ENCODE peak calls at places on chromosomes 11 and 22, in seven cellular contexts. G is mammary epithelial cell, K is foreskin fibroblast, Z is NB4, D is stomach, O is transverse colon, C is body of pancreas. A is an unnamed sample.
A peak's percentile ranks its signal among the peaks of the same experiment; 100 is the strongest.

GRCh38 chr11:134658481-134659080 is 246.5 kb upstream of the B3GAT1 start:
- DNase-seq in G (no peak), K (no peak), Z (no peak), D (peak; percentile 20), O (no peak), C (no peak), A (no peak)

GRCh38 chr11:9138612-9139579 is 47.5 kb upstream of the SCUBE2 start:
- DNase-seq in G (peak; percentile 96), K (peak; percentile 92), Z (no peak), D (peak; percentile 54), O (peak; percentile 17), C (peak; percentile 79), A (peak; percentile 92)

GRCh38 chr22:29702931-29703594 is 16.7 kb upstream of the CABP7 start:
- DNase-seq in G (no peak), K (no peak), Z (peak; percentile 40), D (no peak), O (no peak), C (no peak), A (no peak)

GRCh38 chr11:28476053-28476452 is 367.9 kb downstream of the METTL15 start:
- DNase-seq in G (no peak), K (no peak), Z (no peak), D (no peak), O (no peak), C (no peak), A (peak; percentile 19)

GRCh38 chr11:62983536-62984199 is 1.1 kb downstream of the SLC22A6 start:
- DNase-seq in G (no peak), K (no peak), Z (no peak), D (no peak), O (no peak), C (no peak), A (no peak)

GRCh38 chr22:19150482-19151328 is 613 bp upstream of the GSC2 start:
- DNase-seq in G (no peak), K (no peak), Z (no peak), D (no peak), O (no peak), C (no peak), A (no peak)

GRCh38 chr11:126405374-126405773 is 49.9 kb downstream of the ST3GAL4 start:
- DNase-seq in G (peak; percentile 21), K (no peak), Z (no peak), D (peak; percentile 49), O (peak; percentile 73), C (no peak), A (no peak)

GRCh38 chr11:11296434-11296833 is 56.6 kb downstream of the CSNK2A3 start:
- DNase-seq in G (no peak), K (no peak), Z (no peak), D (no peak), O (no peak), C (no peak), A (no peak)

GRCh38 chr11:17259931-17260499 is 16.5 kb upstream of the NUCB2 start:
- DNase-seq in G (peak; percentile 31), K (no peak), Z (no peak), D (no peak), O (no peak), C (no peak), A (no peak)

GRCh38 chr22:36014539-36015072 is 14.0 kb downstream of the RBFOX2 start:
- DNase-seq in G (no peak), K (no peak), Z (no peak), D (no peak), O (no peak), C (no peak), A (no peak)

GRCh38 chr11:69115586-69116560 is 39.9 kb upstream of the SMIM38 start:
- DNase-seq in G (no peak), K (no peak), Z (no peak), D (peak; percentile 95), O (peak; percentile 43), C (peak; percentile 87), A (peak; percentile 15)

GRCh38 chr11:72932132-72932570 is 117.9 kb downstream of the ATG16L2 start:
- DNase-seq in G (peak; percentile 39), K (peak; percentile 14), Z (no peak), D (no peak), O (no peak), C (no peak), A (peak; percentile 13)

GRCh38 chr11:81004576-81004975 is 1563.7 kb upstream of the TENM4 start:
- DNase-seq in G (no peak), K (no peak), Z (no peak), D (no peak), O (no peak), C (no peak), A (no peak)

GRCh38 chr11:66684635-66685034 is 6.9 kb upstream of the RBM4B start:
- DNase-seq in G (no peak), K (no peak), Z (no peak), D (no peak), O (no peak), C (no peak), A (no peak)

GRCh38 chr11:96365493-96365892 is 22.5 kb upstream of the MAML2 start:
- DNase-seq in G (no peak), K (no peak), Z (no peak), D (no peak), O (no peak), C (no peak), A (no peak)

GRCh38 chr11:116644201-116644947 is 128.4 kb downstream of the BUD13 start:
- DNase-seq in G (no peak), K (no peak), Z (no peak), D (no peak), O (no peak), C (no peak), A (no peak)

GRCh38 chr11:133699071-133699470 is 146.2 kb downstream of the SPATA19 start:
- DNase-seq in G (no peak), K (no peak), Z (no peak), D (no peak), O (no peak), C (no peak), A (no peak)

GRCh38 chr11:60831501-60832079 is 10.3 kb upstream of the CCDC86 start:
- DNase-seq in G (peak; percentile 74), K (peak; percentile 65), Z (no peak), D (no peak), O (no peak), C (no peak), A (no peak)

GRCh38 chr22:35467788-35468187 is 67.8 kb downstream of the MCM5 start:
- DNase-seq in G (peak; percentile 29), K (peak; percentile 72), Z (no peak), D (peak; percentile 85), O (peak; percentile 71), C (peak; percentile 60), A (no peak)

GRCh38 chr11:2891291-2891690 is 5.7 kb upstream of the CDKN1C start:
- DNase-seq in G (no peak), K (peak; percentile 47), Z (peak; percentile 48), D (no peak), O (no peak), C (no peak), A (no peak)

GRCh38 chr11:33461726-33462125 is 204.5 kb downstream of the HIPK3 start:
- DNase-seq in G (peak; percentile 66), K (peak; percentile 51), Z (no peak), D (no peak), O (no peak), C (no peak), A (no peak)

GRCh38 chr11:19711911-19712280 is 741 bp upstream of the NAV2 start:
- DNase-seq in G (peak; percentile 58), K (no peak), Z (no peak), D (no peak), O (peak; percentile 30), C (no peak), A (no peak)

GRCh38 chr11:19714387-19715363 is 2.0 kb downstream of the NAV2 start:
- DNase-seq in G (peak; percentile 19), K (peak; percentile 90), Z (no peak), D (no peak), O (no peak), C (peak; percentile 63), A (no peak)

GRCh38 chr11:19713221-19714092 is 820 bp downstream of the NAV2 start:
- DNase-seq in G (no peak), K (no peak), Z (no peak), D (no peak), O (no peak), C (peak; percentile 23), A (no peak)

GRCh38 chr11:19714093-19714386 is 1.4 kb downstream of the NAV2 start:
- DNase-seq in G (no peak), K (peak; percentile 78), Z (no peak), D (no peak), O (no peak), C (peak; percentile 22), A (no peak)

GRCh38 chr11:19712281-19713220 is at the start of gene NAV2:
- DNase-seq in G (peak; percentile 93), K (peak; percentile 99), Z (peak; percentile 92), D (peak; percentile 92), O (peak; percentile 91), C (peak; percentile 94), A (peak; percentile 75)
- TF ChIP-seq CTCF in G (no peak), K (no peak), Z (no peak), D (peak; percentile 4), O (no peak), C (no peak), A (no peak)

DNA sequence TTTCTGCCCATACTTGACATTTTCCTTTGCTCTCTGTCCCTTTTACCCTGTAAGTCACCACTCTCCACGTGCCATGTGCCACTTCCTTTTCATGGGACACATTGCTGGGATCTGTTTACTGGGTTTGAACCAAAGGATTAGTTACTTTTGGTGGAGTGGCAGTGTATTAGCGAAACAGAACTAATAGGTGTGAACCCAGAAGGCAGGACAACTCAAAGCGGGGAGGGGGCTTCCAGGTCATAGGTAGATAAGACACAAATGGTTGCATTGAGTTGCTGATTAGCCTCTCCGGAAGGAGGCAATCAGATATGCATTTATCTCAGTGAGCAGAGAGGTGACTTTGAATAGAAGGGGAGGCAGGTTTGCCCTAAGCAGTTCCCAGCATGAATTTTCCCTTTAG is 874 bp upstream of the ZNF202 start:
- DNase-seq in G (no peak), K (peak; percentile 16), Z (peak; percentile 21), D (no peak), O (no peak), C (no peak), A (no peak)
- H3K4me3 ChIP-seq in G (peak overlapping the region; percentile 98), K (peak overlapping the region; percentile 79), Z (peak overlapping the region; percentile 97), D (peak overlapping the region; percentile 98), O (peak overlapping the region; percentile 90), C (peak overlapping the region; percentile 76), A (peak overlapping the region; percentile 92)

GRCh38 chr22:42439821-42440674 is 7.8 kb upstream of the NFAM1 start:
- DNase-seq in G (peak; percentile 38), K (peak; percentile 44), Z (peak; percentile 78), D (peak; percentile 30), O (no peak), C (no peak), A (no peak)
- TF ChIP-seq CTCF in G (no peak), K (no peak), Z (no peak), D (no peak), O (no peak), C (no peak), A (no peak)

GRCh38 chr11:77468527-77468926 is 5.4 kb downstream of the PAK1 start:
- DNase-seq in G (no peak), K (no peak), Z (no peak), D (no peak), O (no peak), C (no peak), A (no peak)

GRCh38 chr11:77470971-77471370 is 2.9 kb downstream of the PAK1 start:
- DNase-seq in G (no peak), K (no peak), Z (no peak), D (no peak), O (no peak), C (no peak), A (no peak)

GRCh38 chr11:77467993-77468392 is 5.9 kb downstream of the PAK1 start:
- DNase-seq in G (no peak), K (peak; percentile 70), Z (no peak), D (no peak), O (no peak), C (no peak), A (no peak)

GRCh38 chr11:77471520-77472234 is 2.2 kb downstream of the PAK1 start:
- DNase-seq in G (peak; percentile 42), K (no peak), Z (peak; percentile 70), D (peak; percentile 72), O (peak; percentile 67), C (peak; percentile 73), A (no peak)

GRCh38 chr11:77470504-77470903 is 3.4 kb downstream of the PAK1 start:
- DNase-seq in G (no peak), K (no peak), Z (no peak), D (no peak), O (no peak), C (no peak), A (no peak)
- H3K4me3 ChIP-seq in G (no peak overlapping the region), K (no peak overlapping the region), Z (no peak overlapping the region), D (no peak overlapping the region), O (no peak overlapping the region), C (no peak overlapping the region), A (no peak overlapping the region)

A was measured in astrocyte of the cerebellum.